ENCODE peak calls at places on chromosomes 7 and 10, in ten cellular contexts. K is HCT116, D is HFF-Myc, P is A673, U is fibroblast of lung, J is Caco-2, S is breast epithelium, R is OCI-LY7, A is GM12865, H is sigmoid colon. Z is an unnamed sample.

GRCh38 chr7:80145780-80146422 is 11.3 kb downstream of the GNAI1 start:
- DNase-seq in J (no peak), H (no peak), K (no peak), A (no peak), U (peak; percentile 88), S (no peak), R (no peak), P (no peak), D (peak; percentile 65), Z (peak; percentile 72)

GRCh38 chr7:83072576-83073517 is 89.8 kb downstream of the PCLO start:
- DNase-seq in D (no peak), A (no peak), J (peak; percentile 7), H (no peak), K (no peak), S (no peak), U (no peak), P (peak; percentile 7), R (peak; percentile 8), Z (no peak)

GRCh38 chr10:70183304-70183703 is 13.0 kb upstream of the SAR1A start:
- DNase-seq in H (no peak), J (no peak), K (no peak), P (no peak), R (no peak), A (no peak), U (no peak), D (no peak), S (no peak), Z (no peak)

GRCh38 chr7:128322040-128322643 is 21.6 kb downstream of the RBM28 start:
- DNase-seq in D (peak; percentile 12), K (no peak), A (no peak), U (peak; percentile 51), P (peak; percentile 73), R (peak; percentile 41), J (peak; percentile 33), S (no peak), H (no peak), Z (peak; percentile 24)

GRCh38 chr10:44801383-44802327 is 109.5 kb upstream of the TMEM72 start:
- DNase-seq in K (peak; percentile 34), D (peak; percentile 92), R (no peak), A (no peak), H (peak; percentile 88), U (peak; percentile 99), P (peak; percentile 68), J (no peak), S (peak; percentile 74), Z (peak; percentile 75)

GRCh38 chr10:73786512-73786885 is 1.1 kb downstream of the ZSWIM8 start:
- DNase-seq in R (no peak), U (no peak), K (no peak), D (no peak), S (no peak), P (no peak), J (no peak), H (no peak), A (no peak), Z (no peak)

GRCh38 chr10:125190961-125191360 is 30.6 kb upstream of the CTBP2 start:
- DNase-seq in J (no peak), R (no peak), S (no peak), A (no peak), K (no peak), D (no peak), P (no peak), H (no peak), U (no peak), Z (no peak)

GRCh38 chr10:29012926-29013554 is 275.8 kb upstream of the LYZL1 start:
- DNase-seq in A (no peak), K (no peak), U (peak; percentile 52), P (no peak), S (no peak), D (no peak), H (no peak), R (no peak), J (no peak), Z (no peak)

GRCh38 chr10:25049966-25050365 is 33.6 kb downstream of the THNSL1 start:
- DNase-seq in H (no peak), J (no peak), P (no peak), D (no peak), A (no peak), R (no peak), K (no peak), S (no peak), U (peak; percentile 18), Z (no peak)

GRCh38 chr7:128459394-128459878 is 3.8 kb downstream of the HILPDA start:
- DNase-seq in K (peak; percentile 59), H (peak; percentile 73), S (no peak), D (peak; percentile 40), A (peak; percentile 84), R (peak; percentile 77), J (peak; percentile 76), P (peak; percentile 84), U (peak; percentile 64), Z (no peak)

GRCh38 chr7:159046300-159046699 is 98.4 kb downstream of the VIPR2 start:
- DNase-seq in K (no peak), J (no peak), A (no peak), R (no peak), D (no peak), P (no peak), S (no peak), H (no peak), U (no peak), Z (no peak)

GRCh38 chr7:70619659-70620058 is 512.3 kb upstream of the GALNT17 start:
- DNase-seq in R (no peak), J (no peak), H (no peak), U (no peak), S (no peak), A (no peak), D (no peak), K (no peak), P (no peak), Z (no peak)

GRCh38 chr10:103637855-103638561 is 144.5 kb downstream of the NEURL1 start:
- DNase-seq in A (no peak), R (no peak), D (no peak), K (no peak), S (peak; percentile 67), J (no peak), U (peak; percentile 96), P (no peak), H (peak; percentile 94), Z (peak; percentile 25)

GRCh38 chr7:151660141-151660540 is 140.4 kb upstream of the RHEB start:
- DNase-seq in K (no peak), H (no peak), R (no peak), S (no peak), U (peak; percentile 55), J (no peak), D (no peak), P (no peak), A (no peak), Z (no peak)

GRCh38 chr7:27166475-27167169 is 1.3 kb upstream of the HOXA9 start:
- DNase-seq in A (no peak), J (no peak), D (no peak), U (no peak), H (no peak), R (no peak), P (no peak), K (no peak), S (no peak), Z (no peak)

GRCh38 chr10:13139150-13139549 is 22.2 kb upstream of the MCM10 start:
- DNase-seq in J (no peak), K (no peak), U (no peak), R (no peak), H (no peak), D (no peak), P (no peak), A (no peak), S (no peak), Z (no peak)

GRCh38 chr10:133608855-133609254 is 17.7 kb downstream of the FRG2B start:
- DNase-seq in R (peak; percentile 53), A (no peak), K (no peak), U (peak; percentile 2), P (peak; percentile 50), D (no peak), S (no peak), J (no peak), H (no peak), Z (peak; percentile 5)

GRCh38 chr10:65900271-65900670 is 1025.6 kb upstream of the LRRTM3 start:
- DNase-seq in A (no peak), H (no peak), U (no peak), D (no peak), S (no peak), R (no peak), K (no peak), J (no peak), P (no peak), Z (no peak)

GRCh38 chr10:61397175-61397986 is 55.8 kb downstream of the TMEM26 start:
- DNase-seq in J (no peak), K (no peak), D (no peak), R (peak; percentile 4), U (peak; percentile 73), A (no peak), S (no peak), H (no peak), P (peak; percentile 47), Z (peak; percentile 76)
- H3K4me3 ChIP-seq in J (no peak overlapping the region), K (no peak overlapping the region), D (no peak overlapping the region), R (peak overlapping the region; percentile 14), U (peak overlapping the region; percentile 14), A (no peak overlapping the region), S (peak overlapping the region; percentile 34), H (peak overlapping the region; percentile 34), P (peak overlapping the region; percentile 27), Z (peak overlapping the region; percentile 16)

GRCh38 chr7:105399043-105399725 is 10.5 kb upstream of the SRPK2 start:
- DNase-seq in K (no peak), J (no peak), U (peak; percentile 33), R (peak; percentile 16), S (no peak), H (no peak), A (peak; percentile 6), D (peak; percentile 21), P (peak; percentile 55), Z (no peak)
- TF ChIP-seq CTCF in K (peak; percentile 53), J (no peak), U (peak; percentile 13), R (peak; percentile 62), S (no peak), H (no peak), A (no peak), D (peak; percentile 6), P (peak; percentile 58), Z (peak; percentile 25)

GRCh38 chr7:95331004-95331337 is 6.6 kb upstream of the PON1 start:
- DNase-seq in U (no peak), H (no peak), R (no peak), J (no peak), S (no peak), K (no peak), D (no peak), P (no peak), A (no peak), Z (no peak)
- H3K4me3 ChIP-seq in U (peak overlapping the region; percentile 31), H (peak overlapping the region; percentile 21), R (no peak overlapping the region), J (no peak overlapping the region), S (peak overlapping the region; percentile 41), K (no peak overlapping the region), D (no peak overlapping the region), P (no peak overlapping the region), A (peak overlapping the region; percentile 5), Z (no peak overlapping the region)

DNA sequence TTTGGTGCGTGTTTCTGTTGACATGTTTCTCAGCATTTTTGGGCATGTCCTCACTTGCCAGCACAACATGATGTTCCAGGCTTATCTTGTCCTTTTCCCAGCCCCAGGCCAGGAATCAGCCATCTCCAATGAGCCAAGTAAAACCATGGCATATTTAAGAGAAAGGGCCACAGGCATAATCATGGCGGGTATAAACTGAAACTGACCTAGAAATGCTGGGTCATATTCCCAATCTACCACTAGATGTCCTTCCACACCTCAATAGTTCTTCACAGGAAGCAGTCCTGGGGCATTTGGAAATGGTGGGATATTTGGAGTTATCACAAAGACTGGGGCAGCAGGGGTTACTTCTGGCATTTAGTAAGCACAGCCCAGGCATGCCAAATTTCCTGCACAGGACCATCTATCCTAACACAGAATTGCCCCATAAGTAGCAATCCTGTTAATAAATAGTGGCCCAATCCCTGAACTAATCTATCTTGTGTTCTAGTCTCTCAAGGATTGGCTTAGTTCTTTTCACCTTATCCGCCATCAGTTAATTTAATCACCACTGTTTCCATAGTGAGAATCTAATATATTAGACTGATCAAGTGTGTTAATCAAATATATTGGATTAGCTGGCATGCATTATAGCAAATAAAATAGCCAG is 101.6 kb downstream of the NPSR1 start:
- DNase-seq in S (no peak), K (peak; percentile 48), P (peak; percentile 59), H (no peak), J (peak; percentile 24), A (peak; percentile 37), U (peak; percentile 44), D (peak; percentile 49), R (peak; percentile 5), Z (peak; percentile 14)
- TF ChIP-seq CTCF in S (no peak), K (peak; percentile 68), P (peak; percentile 66), H (no peak), J (peak; percentile 49), A (peak; percentile 45), U (peak; percentile 56), D (peak; percentile 58), R (peak; percentile 70), Z (peak; percentile 68)

Z was measured in AG09309.